ENCODE peak calls at places on chromosomes 13 and 19, in five cellular contexts. One of them, this sample, is unnamed.

GRCh38 chr19:36136975-36137686 is 2.7 kb upstream of the CAPNS1 start:
- DNase-seq in activated CD4-positive, CD25-positive, alpha-beta regulatory T cell: no peak
- DNase-seq in stimulated activated CD4-positive, alpha-beta T cell treated with anti-CD3 and anti-CD28 coated beads, Interleukin-2, amount 100 ng/mL, for 48 hours: no peak
- DNase-seq in NCI-H446 treated with DMSO at 0.1 percent for 48 hours: peak
- DNase-seq in neural crest cell: no peak
- DNase-seq in this sample: no peak

GRCh38 chr13:50588736-50589135 is 254.8 kb downstream of the DLEU7 start:
- DNase-seq in activated CD4-positive, CD25-positive, alpha-beta regulatory T cell: no peak
- DNase-seq in NCI-H446 treated with DMSO at 0.1 percent for 48 hours: no peak
- DNase-seq in neural crest cell: no peak
- DNase-seq in stimulated activated CD4-positive, alpha-beta T cell treated with anti-CD3 and anti-CD28 coated beads, Interleukin-2, amount 100 ng/mL, for 48 hours: no peak
- DNase-seq in this sample: no peak

GRCh38 chr19:3524075-3524842 is 14.7 kb upstream of the TEKTIP1 start:
- DNase-seq in neural crest cell: no peak
- DNase-seq in activated CD4-positive, CD25-positive, alpha-beta regulatory T cell: no peak
- DNase-seq in NCI-H446 treated with DMSO at 0.1 percent for 48 hours: no peak
- DNase-seq in stimulated activated CD4-positive, alpha-beta T cell treated with anti-CD3 and anti-CD28 coated beads, Interleukin-2, amount 100 ng/mL, for 48 hours: no peak
- DNase-seq in this sample: no peak

GRCh38 chr19:7582446-7582845 is 13.2 kb upstream of the CAMSAP3 start:
- DNase-seq in NCI-H446 treated with DMSO at 0.1 percent for 48 hours: no peak
- DNase-seq in neural crest cell: no peak
- DNase-seq in activated CD4-positive, CD25-positive, alpha-beta regulatory T cell: no peak
- DNase-seq in stimulated activated CD4-positive, alpha-beta T cell treated with anti-CD3 and anti-CD28 coated beads, Interleukin-2, amount 100 ng/mL, for 48 hours: no peak
- DNase-seq in this sample: no peak

GRCh38 chr13:52348081-52348480 is 57.9 kb downstream of the THSD1 start:
- DNase-seq in NCI-H446 treated with DMSO at 0.1 percent for 48 hours: no peak
- DNase-seq in neural crest cell: no peak
- DNase-seq in stimulated activated CD4-positive, alpha-beta T cell treated with anti-CD3 and anti-CD28 coated beads, Interleukin-2, amount 100 ng/mL, for 48 hours: no peak
- DNase-seq in activated CD4-positive, CD25-positive, alpha-beta regulatory T cell: no peak
- DNase-seq in this sample: no peak

GRCh38 chr13:113533441-113533840 is 42.9 kb upstream of the DCUN1D2 start:
- DNase-seq in stimulated activated CD4-positive, alpha-beta T cell treated with anti-CD3 and anti-CD28 coated beads, Interleukin-2, amount 100 ng/mL, for 48 hours: no peak
- DNase-seq in NCI-H446 treated with DMSO at 0.1 percent for 48 hours: no peak
- DNase-seq in activated CD4-positive, CD25-positive, alpha-beta regulatory T cell: no peak
- DNase-seq in neural crest cell: no peak
- DNase-seq in this sample: no peak

GRCh38 chr19:42326969-42327368 is 1.5 kb downstream of the MEGF8 start:
- DNase-seq in NCI-H446 treated with DMSO at 0.1 percent for 48 hours: no peak
- DNase-seq in stimulated activated CD4-positive, alpha-beta T cell treated with anti-CD3 and anti-CD28 coated beads, Interleukin-2, amount 100 ng/mL, for 48 hours: no peak
- DNase-seq in neural crest cell: no peak
- DNase-seq in activated CD4-positive, CD25-positive, alpha-beta regulatory T cell: no peak
- DNase-seq in this sample: no peak

GRCh38 chr13:73521291-73521626 is 462.5 kb downstream of the KLF5 start:
- DNase-seq in neural crest cell: no peak
- DNase-seq in stimulated activated CD4-positive, alpha-beta T cell treated with anti-CD3 and anti-CD28 coated beads, Interleukin-2, amount 100 ng/mL, for 48 hours: no peak
- DNase-seq in NCI-H446 treated with DMSO at 0.1 percent for 48 hours: no peak
- DNase-seq in activated CD4-positive, CD25-positive, alpha-beta regulatory T cell: no peak
- DNase-seq in this sample: no peak

GRCh38 chr13:60431108-60431700 is 34.2 kb downstream of the TDRD3 start:
- DNase-seq in stimulated activated CD4-positive, alpha-beta T cell treated with anti-CD3 and anti-CD28 coated beads, Interleukin-2, amount 100 ng/mL, for 48 hours: no peak
- DNase-seq in activated CD4-positive, CD25-positive, alpha-beta regulatory T cell: no peak
- DNase-seq in NCI-H446 treated with DMSO at 0.1 percent for 48 hours: no peak
- DNase-seq in neural crest cell: no peak
- DNase-seq in this sample: no peak

GRCh38 chr13:46605824-46606554 is 53.0 kb downstream of the LRCH1 start:
- DNase-seq in neural crest cell: no peak
- DNase-seq in activated CD4-positive, CD25-positive, alpha-beta regulatory T cell: no peak
- DNase-seq in NCI-H446 treated with DMSO at 0.1 percent for 48 hours: no peak
- DNase-seq in stimulated activated CD4-positive, alpha-beta T cell treated with anti-CD3 and anti-CD28 coated beads, Interleukin-2, amount 100 ng/mL, for 48 hours: no peak
- DNase-seq in this sample: no peak

GRCh38 chr13:113836917-113837553 is 26.8 kb downstream of the GAS6 start:
- DNase-seq in stimulated activated CD4-positive, alpha-beta T cell treated with anti-CD3 and anti-CD28 coated beads, Interleukin-2, amount 100 ng/mL, for 48 hours: no peak
- DNase-seq in NCI-H446 treated with DMSO at 0.1 percent for 48 hours: peak
- DNase-seq in activated CD4-positive, CD25-positive, alpha-beta regulatory T cell: no peak
- DNase-seq in neural crest cell: no peak
- DNase-seq in this sample: no peak

This sample was measured in NCI-H1930.